ENCODE peak calls at places on chromosomes 2 and 18, in six cellular contexts. One of them, this sample, is unnamed. For H3K4me1 and H3K9me3, the result is how much of the 10 kb centered on the place peaks cover.

GRCh38 chr2:233489143-233489542 is 77.4 kb downstream of the USP40 start:
- DNase-seq in CD8-positive, alpha-beta T cell: no peak
- DNase-seq in aorta: peak
- DNase-seq in PC-3: no peak
- DNase-seq in cardiac muscle cell: no peak
- DNase-seq in SJSA1: no peak
- DNase-seq in this sample: no peak

GRCh38 chr2:6222296-6222695 is 530.1 kb downstream of the SOX11 start:
- DNase-seq in CD8-positive, alpha-beta T cell: no peak
- DNase-seq in aorta: no peak
- DNase-seq in PC-3: no peak
- DNase-seq in cardiac muscle cell: no peak
- DNase-seq in SJSA1: no peak
- DNase-seq in this sample: no peak

GRCh38 chr2:7191927-7192326 is 274.7 kb downstream of the RNF144A start:
- DNase-seq in CD8-positive, alpha-beta T cell: no peak
- DNase-seq in aorta: no peak
- DNase-seq in PC-3: peak
- DNase-seq in cardiac muscle cell: peak
- DNase-seq in SJSA1: peak
- DNase-seq in this sample: no peak

GRCh38 chr18:56967032-56967431 is 179.9 kb upstream of the BOD1L2 start:
- DNase-seq in CD8-positive, alpha-beta T cell: no peak
- DNase-seq in aorta: no peak
- DNase-seq in PC-3: no peak
- DNase-seq in cardiac muscle cell: no peak
- DNase-seq in SJSA1: no peak
- DNase-seq in this sample: no peak

GRCh38 chr2:240981273-240981672 is 17.1 kb upstream of the SNED1 start:
- DNase-seq in CD8-positive, alpha-beta T cell: no peak
- DNase-seq in aorta: peak
- DNase-seq in PC-3: no peak
- DNase-seq in cardiac muscle cell: no peak
- DNase-seq in SJSA1: no peak
- DNase-seq in this sample: no peak

GRCh38 chr18:5456577-5457466 is 87.0 kb downstream of the EPB41L3 start:
- DNase-seq in CD8-positive, alpha-beta T cell: peak
- DNase-seq in aorta: peak
- DNase-seq in PC-3: no peak
- DNase-seq in cardiac muscle cell: peak
- DNase-seq in SJSA1: no peak
- DNase-seq in this sample: peak

GRCh38 chr2:72914226-72915075 is 2.9 kb upstream of the EMX1 start:
- DNase-seq in CD8-positive, alpha-beta T cell: no peak
- DNase-seq in aorta: peak
- DNase-seq in PC-3: no peak
- DNase-seq in cardiac muscle cell: no peak
- DNase-seq in SJSA1: no peak
- DNase-seq in this sample: no peak

GRCh38 chr2:128311216-128311754 is 7.4 kb downstream of the HS6ST1 start:
- DNase-seq in CD8-positive, alpha-beta T cell: no peak
- DNase-seq in aorta: no peak
- DNase-seq in PC-3: no peak
- DNase-seq in cardiac muscle cell: no peak
- DNase-seq in SJSA1: no peak
- DNase-seq in this sample: no peak

GRCh38 chr2:1538663-1539062 is 125.4 kb downstream of the TPO start:
- DNase-seq in CD8-positive, alpha-beta T cell: no peak
- DNase-seq in aorta: peak
- DNase-seq in PC-3: peak
- DNase-seq in cardiac muscle cell: peak
- DNase-seq in SJSA1: no peak
- DNase-seq in this sample: no peak

GRCh38 chr2:178874529-178875240 is 67.5 kb upstream of the TTN start:
- DNase-seq in CD8-positive, alpha-beta T cell: no peak
- DNase-seq in aorta: no peak
- DNase-seq in PC-3: peak
- DNase-seq in cardiac muscle cell: no peak
- DNase-seq in SJSA1: no peak
- DNase-seq in this sample: no peak

GRCh38 chr2:100052645-100053044 is 89.7 kb downstream of the AFF3 start:
- DNase-seq in CD8-positive, alpha-beta T cell: no peak
- DNase-seq in aorta: no peak
- DNase-seq in PC-3: no peak
- DNase-seq in cardiac muscle cell: no peak
- DNase-seq in SJSA1: no peak
- DNase-seq in this sample: no peak

GRCh38 chr2:238786792-238787490 is 60.9 kb upstream of the TWIST2 start:
- DNase-seq in CD8-positive, alpha-beta T cell: no peak
- DNase-seq in aorta: no peak
- DNase-seq in PC-3: no peak
- DNase-seq in cardiac muscle cell: no peak
- DNase-seq in SJSA1: no peak
- DNase-seq in this sample: no peak

GRCh38 chr2:39481611-39482010 is 44.5 kb upstream of the MAP4K3 start:
- DNase-seq in CD8-positive, alpha-beta T cell: no peak
- DNase-seq in aorta: no peak
- DNase-seq in PC-3: peak
- DNase-seq in cardiac muscle cell: no peak
- DNase-seq in SJSA1: peak
- DNase-seq in this sample: no peak

GRCh38 chr18:13431886-13432285 is 213.3 kb downstream of the LDLRAD4 start:
- DNase-seq in CD8-positive, alpha-beta T cell: no peak
- DNase-seq in aorta: no peak
- DNase-seq in PC-3: no peak
- DNase-seq in cardiac muscle cell: no peak
- DNase-seq in SJSA1: no peak
- DNase-seq in this sample: no peak

GRCh38 chr2:9266711-9267110 is 60.1 kb downstream of the ASAP2 start:
- DNase-seq in CD8-positive, alpha-beta T cell: no peak
- DNase-seq in aorta: no peak
- DNase-seq in PC-3: no peak
- DNase-seq in cardiac muscle cell: no peak
- DNase-seq in SJSA1: no peak
- DNase-seq in this sample: no peak

GRCh38 chr2:102473020-102473419 is at the start of gene SLC9A4:
- DNase-seq in CD8-positive, alpha-beta T cell: peak
- DNase-seq in aorta: no peak
- DNase-seq in PC-3: peak
- DNase-seq in cardiac muscle cell: peak
- DNase-seq in SJSA1: peak
- DNase-seq in this sample: peak

DNA sequence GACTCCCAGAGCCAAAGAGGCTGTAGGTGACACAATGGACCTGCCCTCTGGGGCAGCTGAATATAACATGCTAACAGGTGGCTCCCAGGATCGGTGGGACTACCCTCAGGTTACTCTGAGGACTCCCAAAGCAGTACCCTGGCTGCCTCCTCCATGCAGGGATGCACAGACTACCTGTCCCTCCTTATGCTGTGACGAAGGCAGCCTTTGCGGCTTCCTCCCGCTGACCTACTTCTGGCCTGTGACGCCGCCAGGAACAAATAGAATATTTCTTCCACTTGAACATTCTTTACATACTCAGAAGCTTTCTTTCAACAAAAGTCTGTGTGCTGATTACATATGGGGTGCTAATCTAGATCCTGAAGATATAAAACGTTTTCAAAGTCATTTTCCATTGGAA is 58.7 kb upstream of the STK17B start:
- DNase-seq in CD8-positive, alpha-beta T cell: peak
- DNase-seq in aorta: no peak
- DNase-seq in PC-3: no peak
- DNase-seq in cardiac muscle cell: no peak
- DNase-seq in SJSA1: no peak
- DNase-seq in this sample: peak
- H3K4me1 ChIP-seq in CD8-positive, alpha-beta T cell: half or more
- H3K4me1 ChIP-seq in aorta: under half
- H3K4me1 ChIP-seq in PC-3: under half
- H3K4me1 ChIP-seq in cardiac muscle cell: under half
- H3K4me1 ChIP-seq in SJSA1: under half
- H3K4me1 ChIP-seq in this sample: half or more

DNA sequence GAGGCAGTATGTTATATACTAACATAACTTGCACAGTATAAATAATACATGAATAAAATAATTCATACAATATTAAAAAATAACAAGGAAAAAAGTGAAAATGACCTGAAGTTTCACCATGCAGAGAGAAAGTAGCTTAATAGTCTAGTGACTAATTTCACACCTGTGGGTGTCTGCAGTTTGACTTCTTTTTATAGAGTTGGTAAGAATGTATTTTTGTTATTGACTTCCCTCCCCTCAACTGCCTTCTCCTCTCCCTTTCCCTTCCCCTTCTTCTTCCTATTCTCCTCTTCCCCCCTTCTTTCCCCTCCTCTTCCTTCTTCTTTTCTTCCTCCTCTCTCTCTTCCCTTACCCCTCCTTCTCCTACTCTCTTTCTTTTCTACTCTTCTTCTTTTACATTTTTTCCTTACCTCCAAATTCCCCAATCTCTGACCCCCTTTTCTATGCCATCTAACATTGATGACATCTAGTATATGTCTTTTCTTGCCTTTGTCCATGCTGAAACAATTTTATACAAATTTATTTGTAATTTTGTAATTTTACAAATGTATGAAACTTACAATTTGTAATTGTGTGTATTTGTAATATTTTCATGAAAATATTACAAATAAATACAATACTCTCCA is 3.1 kb downstream of the DNAH6 start:
- DNase-seq in CD8-positive, alpha-beta T cell: no peak
- DNase-seq in aorta: no peak
- DNase-seq in PC-3: no peak
- DNase-seq in cardiac muscle cell: no peak
- DNase-seq in SJSA1: no peak
- DNase-seq in this sample: no peak
- H3K4me3 ChIP-seq in CD8-positive, alpha-beta T cell: no peak
- H3K4me3 ChIP-seq in aorta: no peak
- H3K4me3 ChIP-seq in PC-3: no peak
- H3K4me3 ChIP-seq in cardiac muscle cell: no peak
- H3K4me3 ChIP-seq in SJSA1: no peak
- H3K4me3 ChIP-seq in this sample: no peak

GRCh38 chr2:34244195-34244594 is 645.1 kb upstream of the FAM98A start:
- DNase-seq in CD8-positive, alpha-beta T cell: no peak
- DNase-seq in aorta: no peak
- DNase-seq in PC-3: no peak
- DNase-seq in cardiac muscle cell: no peak
- DNase-seq in SJSA1: no peak
- DNase-seq in this sample: no peak

GRCh38 chr2:34241905-34242740 is 643.0 kb upstream of the FAM98A start:
- DNase-seq in CD8-positive, alpha-beta T cell: no peak
- DNase-seq in aorta: no peak
- DNase-seq in PC-3: no peak
- DNase-seq in cardiac muscle cell: no peak
- DNase-seq in SJSA1: no peak
- DNase-seq in this sample: no peak

GRCh38 chr2:34242741-34243123 is 643.6 kb upstream of the FAM98A start:
- DNase-seq in CD8-positive, alpha-beta T cell: no peak
- DNase-seq in aorta: no peak
- DNase-seq in PC-3: no peak
- DNase-seq in cardiac muscle cell: peak
- DNase-seq in SJSA1: no peak
- DNase-seq in this sample: no peak
- H3K9me3 ChIP-seq in CD8-positive, alpha-beta T cell: under half
- H3K9me3 ChIP-seq in aorta: under half
- H3K9me3 ChIP-seq in PC-3: under half
- H3K9me3 ChIP-seq in cardiac muscle cell: under half
- H3K9me3 ChIP-seq in SJSA1: under half
- H3K9me3 ChIP-seq in this sample: under half

DNA sequence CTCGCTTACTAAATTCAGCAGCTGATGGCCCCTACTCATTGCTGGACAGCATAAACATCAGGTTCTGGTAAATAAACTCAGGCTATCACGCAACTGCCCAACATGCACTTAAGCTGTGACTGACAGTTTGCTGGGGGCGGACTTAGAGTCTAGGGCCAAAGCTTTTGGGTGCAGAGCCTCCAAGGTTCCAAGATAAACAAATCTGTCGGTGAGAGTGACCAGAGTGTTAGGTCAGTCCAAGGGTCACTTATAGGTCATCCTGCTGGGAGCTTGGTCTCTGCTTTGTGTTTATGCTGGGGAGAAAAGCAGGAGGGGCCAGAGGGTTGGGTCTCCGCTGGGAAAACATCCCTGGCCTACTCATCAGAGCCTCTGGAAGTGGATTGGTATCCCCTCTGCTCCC is 188.6 kb upstream of the GATA6 start:
- DNase-seq in CD8-positive, alpha-beta T cell: no peak
- DNase-seq in aorta: no peak
- DNase-seq in PC-3: no peak
- DNase-seq in cardiac muscle cell: peak
- DNase-seq in SJSA1: no peak
- DNase-seq in this sample: no peak
- H3K4me1 ChIP-seq in CD8-positive, alpha-beta T cell: under half
- H3K4me1 ChIP-seq in aorta: under half
- H3K4me1 ChIP-seq in PC-3: under half
- H3K4me1 ChIP-seq in cardiac muscle cell: under half
- H3K4me1 ChIP-seq in SJSA1: under half
- H3K4me1 ChIP-seq in this sample: under half